ENCODE peak calls at places on chromosomes 3 and 15, in ten cellular contexts. One of them, this sample, is unnamed.

GRCh38 chr3:177823701-177824189 is 626.5 kb upstream of the TBL1XR1 start:
- DNase-seq in GM20000: no peak
- DNase-seq in GM13977: no peak
- DNase-seq in AG04449: no peak
- DNase-seq in progenitor cell of endocrine pancreas: no peak
- DNase-seq in activated B cell treated with CpG ODN at 0.5 μM for 24 hours: no peak
- DNase-seq in lung: no peak
- DNase-seq in breast epithelium: no peak
- DNase-seq in uterus: no peak
- DNase-seq in CD4-positive, alpha-beta T cell: no peak
- DNase-seq in this sample: no peak

GRCh38 chr3:127417709-127418559 is 130.1 kb upstream of the PRR20G start:
- DNase-seq in GM20000: no peak
- DNase-seq in GM13977: no peak
- DNase-seq in AG04449: no peak
- DNase-seq in progenitor cell of endocrine pancreas: no peak
- DNase-seq in activated B cell treated with CpG ODN at 0.5 μM for 24 hours: no peak
- DNase-seq in lung: peak
- DNase-seq in breast epithelium: no peak
- DNase-seq in uterus: no peak
- DNase-seq in CD4-positive, alpha-beta T cell: no peak
- DNase-seq in this sample: no peak

GRCh38 chr15:65115542-65115941 is 542 bp upstream of the UBAP1L start:
- DNase-seq in GM20000: no peak
- DNase-seq in GM13977: no peak
- DNase-seq in AG04449: no peak
- DNase-seq in progenitor cell of endocrine pancreas: no peak
- DNase-seq in activated B cell treated with CpG ODN at 0.5 μM for 24 hours: no peak
- DNase-seq in lung: no peak
- DNase-seq in breast epithelium: no peak
- DNase-seq in uterus: no peak
- DNase-seq in CD4-positive, alpha-beta T cell: no peak
- DNase-seq in this sample: no peak

GRCh38 chr3:109050591-109051167 is 67.3 kb downstream of the MORC1 start:
- DNase-seq in GM20000: peak
- DNase-seq in GM13977: peak
- DNase-seq in AG04449: no peak
- DNase-seq in progenitor cell of endocrine pancreas: no peak
- DNase-seq in activated B cell treated with CpG ODN at 0.5 μM for 24 hours: no peak
- DNase-seq in lung: no peak
- DNase-seq in breast epithelium: no peak
- DNase-seq in uterus: no peak
- DNase-seq in CD4-positive, alpha-beta T cell: no peak
- DNase-seq in this sample: no peak

GRCh38 chr15:81155375-81156218 is 21.5 kb downstream of the CFAP161 start:
- DNase-seq in GM20000: peak
- DNase-seq in GM13977: peak
- DNase-seq in AG04449: no peak
- DNase-seq in progenitor cell of endocrine pancreas: no peak
- DNase-seq in activated B cell treated with CpG ODN at 0.5 μM for 24 hours: no peak
- DNase-seq in lung: no peak
- DNase-seq in breast epithelium: peak
- DNase-seq in uterus: peak
- DNase-seq in CD4-positive, alpha-beta T cell: no peak
- DNase-seq in this sample: no peak

GRCh38 chr3:50373146-50373864 is 14.0 kb upstream of the TMEM115 start:
- DNase-seq in GM20000: no peak
- DNase-seq in GM13977: no peak
- DNase-seq in AG04449: no peak
- DNase-seq in progenitor cell of endocrine pancreas: no peak
- DNase-seq in activated B cell treated with CpG ODN at 0.5 μM for 24 hours: no peak
- DNase-seq in lung: no peak
- DNase-seq in breast epithelium: no peak
- DNase-seq in uterus: no peak
- DNase-seq in CD4-positive, alpha-beta T cell: no peak
- DNase-seq in this sample: no peak

GRCh38 chr3:138377804-138378203 is 29.4 kb downstream of the MRAS start:
- DNase-seq in GM20000: no peak
- DNase-seq in GM13977: no peak
- DNase-seq in AG04449: no peak
- DNase-seq in progenitor cell of endocrine pancreas: no peak
- DNase-seq in activated B cell treated with CpG ODN at 0.5 μM for 24 hours: no peak
- DNase-seq in lung: no peak
- DNase-seq in breast epithelium: no peak
- DNase-seq in uterus: no peak
- DNase-seq in CD4-positive, alpha-beta T cell: no peak
- DNase-seq in this sample: no peak

GRCh38 chr3:140097874-140098273 is 162.9 kb downstream of the CLSTN2 start:
- DNase-seq in GM20000: no peak
- DNase-seq in GM13977: no peak
- DNase-seq in AG04449: no peak
- DNase-seq in progenitor cell of endocrine pancreas: no peak
- DNase-seq in activated B cell treated with CpG ODN at 0.5 μM for 24 hours: no peak
- DNase-seq in lung: no peak
- DNase-seq in breast epithelium: no peak
- DNase-seq in uterus: no peak
- DNase-seq in CD4-positive, alpha-beta T cell: no peak
- DNase-seq in this sample: no peak

GRCh38 chr15:48696627-48697312 is 51.3 kb upstream of the FBN1 start:
- DNase-seq in GM20000: no peak
- DNase-seq in GM13977: no peak
- DNase-seq in AG04449: no peak
- DNase-seq in progenitor cell of endocrine pancreas: no peak
- DNase-seq in activated B cell treated with CpG ODN at 0.5 μM for 24 hours: no peak
- DNase-seq in lung: no peak
- DNase-seq in breast epithelium: no peak
- DNase-seq in uterus: no peak
- DNase-seq in CD4-positive, alpha-beta T cell: no peak
- DNase-seq in this sample: no peak

GRCh38 chr3:189355481-189356201 is 183.9 kb downstream of the TPRG1 start:
- DNase-seq in GM20000: no peak
- DNase-seq in GM13977: no peak
- DNase-seq in AG04449: no peak
- DNase-seq in progenitor cell of endocrine pancreas: no peak
- DNase-seq in activated B cell treated with CpG ODN at 0.5 μM for 24 hours: no peak
- DNase-seq in lung: no peak
- DNase-seq in breast epithelium: no peak
- DNase-seq in uterus: no peak
- DNase-seq in CD4-positive, alpha-beta T cell: peak
- DNase-seq in this sample: no peak

GRCh38 chr3:125916376-125916978 is 52.5 kb upstream of the ROPN1B start:
- DNase-seq in GM20000: peak
- DNase-seq in GM13977: peak
- DNase-seq in AG04449: peak
- DNase-seq in progenitor cell of endocrine pancreas: peak
- DNase-seq in activated B cell treated with CpG ODN at 0.5 μM for 24 hours: peak
- DNase-seq in lung: no peak
- DNase-seq in breast epithelium: no peak
- DNase-seq in uterus: peak
- DNase-seq in CD4-positive, alpha-beta T cell: peak
- DNase-seq in this sample: no peak

GRCh38 chr15:41183580-41183979 is 47.0 kb downstream of the EXD1 start:
- DNase-seq in GM20000: no peak
- DNase-seq in GM13977: no peak
- DNase-seq in AG04449: no peak
- DNase-seq in progenitor cell of endocrine pancreas: no peak
- DNase-seq in activated B cell treated with CpG ODN at 0.5 μM for 24 hours: no peak
- DNase-seq in lung: no peak
- DNase-seq in breast epithelium: no peak
- DNase-seq in uterus: no peak
- DNase-seq in CD4-positive, alpha-beta T cell: no peak
- DNase-seq in this sample: no peak

GRCh38 chr3:24287728-24288450 is 206.8 kb downstream of the THRB start:
- DNase-seq in GM20000: no peak
- DNase-seq in GM13977: no peak
- DNase-seq in AG04449: no peak
- DNase-seq in progenitor cell of endocrine pancreas: no peak
- DNase-seq in activated B cell treated with CpG ODN at 0.5 μM for 24 hours: no peak
- DNase-seq in lung: no peak
- DNase-seq in breast epithelium: peak
- DNase-seq in uterus: peak
- DNase-seq in CD4-positive, alpha-beta T cell: no peak
- DNase-seq in this sample: no peak

GRCh38 chr3:63986147-63986546 is 37.1 kb downstream of the PSMD6 start:
- DNase-seq in GM20000: no peak
- DNase-seq in GM13977: no peak
- DNase-seq in AG04449: no peak
- DNase-seq in progenitor cell of endocrine pancreas: no peak
- DNase-seq in activated B cell treated with CpG ODN at 0.5 μM for 24 hours: no peak
- DNase-seq in lung: no peak
- DNase-seq in breast epithelium: no peak
- DNase-seq in uterus: no peak
- DNase-seq in CD4-positive, alpha-beta T cell: no peak
- DNase-seq in this sample: no peak

GRCh38 chr15:80840173-80841130 is 61.3 kb downstream of the CEMIP start:
- DNase-seq in GM20000: no peak
- DNase-seq in GM13977: no peak
- DNase-seq in AG04449: no peak
- DNase-seq in progenitor cell of endocrine pancreas: no peak
- DNase-seq in activated B cell treated with CpG ODN at 0.5 μM for 24 hours: no peak
- DNase-seq in lung: no peak
- DNase-seq in breast epithelium: no peak
- DNase-seq in uterus: no peak
- DNase-seq in CD4-positive, alpha-beta T cell: no peak
- DNase-seq in this sample: no peak

GRCh38 chr3:37324752-37325407 is 150.5 kb upstream of the LRRFIP2 start:
- DNase-seq in GM20000: no peak
- DNase-seq in GM13977: no peak
- DNase-seq in AG04449: no peak
- DNase-seq in progenitor cell of endocrine pancreas: no peak
- DNase-seq in activated B cell treated with CpG ODN at 0.5 μM for 24 hours: no peak
- DNase-seq in lung: no peak
- DNase-seq in breast epithelium: no peak
- DNase-seq in uterus: no peak
- DNase-seq in CD4-positive, alpha-beta T cell: no peak
- DNase-seq in this sample: no peak

DNA sequence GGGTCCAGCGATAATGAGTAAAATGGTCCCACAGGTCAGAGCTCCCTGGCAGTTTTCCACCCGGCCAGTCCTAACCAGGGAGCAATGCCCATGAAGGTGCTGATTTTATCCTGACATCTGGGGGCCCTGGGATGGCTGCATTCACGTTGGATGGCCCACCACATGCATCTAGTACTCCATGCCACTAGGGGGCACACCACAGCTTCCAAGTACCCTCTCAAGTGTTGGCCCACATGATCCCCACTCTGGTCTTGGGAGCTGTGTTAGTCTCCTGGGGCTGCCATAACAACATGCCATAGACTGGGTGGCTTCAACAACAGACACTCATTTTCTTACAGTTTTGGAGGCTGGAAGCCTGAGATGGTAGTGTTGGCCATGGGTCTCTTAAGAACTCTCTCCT is 225.5 kb downstream of the SLCO3A1 start:
- DNase-seq in GM20000: no peak
- DNase-seq in GM13977: no peak
- DNase-seq in AG04449: no peak
- DNase-seq in progenitor cell of endocrine pancreas: no peak
- DNase-seq in activated B cell treated with CpG ODN at 0.5 μM for 24 hours: no peak
- DNase-seq in lung: no peak
- DNase-seq in breast epithelium: no peak
- DNase-seq in uterus: no peak
- DNase-seq in CD4-positive, alpha-beta T cell: no peak
- DNase-seq in this sample: no peak
- TF ChIP-seq CTCF in GM20000: no peak
- TF ChIP-seq CTCF in GM13977: peak
- TF ChIP-seq CTCF in AG04449: peak
- TF ChIP-seq CTCF in progenitor cell of endocrine pancreas: peak
- TF ChIP-seq CTCF in activated B cell treated with CpG ODN at 0.5 μM for 24 hours: no peak
- TF ChIP-seq CTCF in lung: no peak
- TF ChIP-seq CTCF in breast epithelium: no peak
- TF ChIP-seq CTCF in uterus: no peak
- TF ChIP-seq CTCF in CD4-positive, alpha-beta T cell: no peak
- TF ChIP-seq CTCF in this sample: peak

DNA sequence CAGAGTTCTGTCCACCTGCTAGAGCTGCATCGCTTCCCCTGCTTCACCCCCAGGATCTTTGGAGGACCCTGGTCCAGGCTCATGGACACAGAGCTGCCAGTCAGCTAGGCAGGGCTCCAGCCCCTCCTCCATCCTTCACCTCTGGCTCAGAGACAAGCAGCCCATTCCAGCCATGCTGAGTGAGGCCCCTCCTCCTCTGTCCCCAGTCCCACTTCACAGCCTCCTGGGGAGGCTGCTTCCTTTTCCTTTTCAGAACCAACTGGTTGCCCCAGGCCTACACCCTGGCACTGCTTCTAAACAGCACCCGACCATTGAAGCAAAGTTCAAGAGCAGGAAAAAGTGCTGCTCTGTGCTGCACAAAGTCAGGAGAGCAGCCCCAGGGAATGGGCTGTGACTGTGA is 22.2 kb downstream of the IQSEC1 start:
- DNase-seq in GM20000: no peak
- DNase-seq in GM13977: no peak
- DNase-seq in AG04449: no peak
- DNase-seq in progenitor cell of endocrine pancreas: no peak
- DNase-seq in activated B cell treated with CpG ODN at 0.5 μM for 24 hours: no peak
- DNase-seq in lung: no peak
- DNase-seq in breast epithelium: no peak
- DNase-seq in uterus: no peak
- DNase-seq in CD4-positive, alpha-beta T cell: no peak
- DNase-seq in this sample: no peak
- TF ChIP-seq CTCF in GM20000: no peak
- TF ChIP-seq CTCF in GM13977: no peak
- TF ChIP-seq CTCF in AG04449: no peak
- TF ChIP-seq CTCF in progenitor cell of endocrine pancreas: no peak
- TF ChIP-seq CTCF in activated B cell treated with CpG ODN at 0.5 μM for 24 hours: no peak
- TF ChIP-seq CTCF in lung: no peak
- TF ChIP-seq CTCF in breast epithelium: no peak
- TF ChIP-seq CTCF in uterus: no peak
- TF ChIP-seq CTCF in CD4-positive, alpha-beta T cell: no peak
- TF ChIP-seq CTCF in this sample: no peak

GRCh38 chr3:152292367-152292766 is 23.6 kb downstream of the MBNL1 start:
- DNase-seq in GM20000: no peak
- DNase-seq in GM13977: no peak
- DNase-seq in AG04449: no peak
- DNase-seq in progenitor cell of endocrine pancreas: no peak
- DNase-seq in activated B cell treated with CpG ODN at 0.5 μM for 24 hours: no peak
- DNase-seq in lung: no peak
- DNase-seq in breast epithelium: no peak
- DNase-seq in uterus: no peak
- DNase-seq in CD4-positive, alpha-beta T cell: no peak
- DNase-seq in this sample: no peak
- TF ChIP-seq CTCF in GM20000: no peak
- TF ChIP-seq CTCF in GM13977: no peak
- TF ChIP-seq CTCF in AG04449: no peak
- TF ChIP-seq CTCF in progenitor cell of endocrine pancreas: no peak
- TF ChIP-seq CTCF in activated B cell treated with CpG ODN at 0.5 μM for 24 hours: no peak
- TF ChIP-seq CTCF in lung: no peak
- TF ChIP-seq CTCF in breast epithelium: no peak
- TF ChIP-seq CTCF in uterus: no peak
- TF ChIP-seq CTCF in CD4-positive, alpha-beta T cell: no peak
- TF ChIP-seq CTCF in this sample: no peak

DNA sequence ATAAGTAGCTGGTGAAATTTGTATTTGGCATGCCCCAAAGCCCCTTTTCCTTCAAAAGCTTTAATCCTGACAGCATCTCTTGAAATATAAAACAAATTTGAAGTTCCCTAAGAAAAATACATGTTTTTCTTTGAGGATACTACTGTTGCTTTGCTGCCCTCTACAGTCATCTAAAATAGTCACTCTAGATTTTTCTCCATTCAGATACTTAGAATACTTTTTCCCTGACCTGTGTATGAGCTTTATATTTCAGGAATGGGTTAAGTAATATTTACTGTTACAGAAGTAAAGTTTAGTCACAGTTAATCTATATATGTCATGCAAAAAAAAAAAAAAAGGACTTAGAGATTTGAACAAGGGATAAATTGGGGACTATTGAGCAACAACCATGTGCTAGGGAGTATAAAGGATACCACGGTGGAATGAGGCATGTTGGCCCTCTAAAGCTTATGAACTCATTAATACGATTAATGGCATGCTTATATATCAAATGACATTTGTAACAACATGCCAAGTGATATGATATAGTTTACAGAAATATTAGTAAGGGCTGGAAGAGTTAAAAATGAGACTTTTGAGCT is 8.8 kb downstream of the NECTIN3 start:
- DNase-seq in GM20000: no peak
- DNase-seq in GM13977: no peak
- DNase-seq in AG04449: no peak
- DNase-seq in progenitor cell of endocrine pancreas: no peak
- DNase-seq in activated B cell treated with CpG ODN at 0.5 μM for 24 hours: no peak
- DNase-seq in lung: no peak
- DNase-seq in breast epithelium: no peak
- DNase-seq in uterus: no peak
- DNase-seq in CD4-positive, alpha-beta T cell: no peak
- DNase-seq in this sample: no peak
- TF ChIP-seq CTCF in GM20000: no peak
- TF ChIP-seq CTCF in GM13977: peak
- TF ChIP-seq CTCF in AG04449: peak
- TF ChIP-seq CTCF in progenitor cell of endocrine pancreas: peak
- TF ChIP-seq CTCF in activated B cell treated with CpG ODN at 0.5 μM for 24 hours: no peak
- TF ChIP-seq CTCF in lung: no peak
- TF ChIP-seq CTCF in breast epithelium: no peak
- TF ChIP-seq CTCF in uterus: peak
- TF ChIP-seq CTCF in CD4-positive, alpha-beta T cell: peak
- TF ChIP-seq CTCF in this sample: no peak

This sample was measured in CD14-positive monocyte.